ENCODE peak calls at places on chromosome 4, in seven cellular contexts. One of them, this sample, is unnamed.
A peak's percentile ranks its signal among the peaks of the same experiment; 100 is the strongest.

GRCh38 chr4:11587797-11588196 is 159.1 kb upstream of the HS3ST1 start:
- DNase-seq in activated T-helper 1 cell treated with Interleukin-2 at 50 U/mL for 16 hours: no peak
- DNase-seq in foreskin fibroblast: no peak
- DNase-seq in transverse colon: no peak
- DNase-seq in KG1: no peak
- DNase-seq in EL: no peak
- DNase-seq in mucosa of descending colon: no peak
- DNase-seq in this sample: no peak

GRCh38 chr4:158644341-158644740 is 27.3 kb downstream of the C4orf46 start:
- DNase-seq in activated T-helper 1 cell treated with Interleukin-2 at 50 U/mL for 16 hours: no peak
- DNase-seq in foreskin fibroblast: no peak
- DNase-seq in transverse colon: no peak
- DNase-seq in KG1: no peak
- DNase-seq in EL: no peak
- DNase-seq in mucosa of descending colon: no peak
- DNase-seq in this sample: no peak

GRCh38 chr4:84870398-84871163 is 95.9 kb downstream of the WDFY3 start:
- DNase-seq in activated T-helper 1 cell treated with Interleukin-2 at 50 U/mL for 16 hours: no peak
- DNase-seq in foreskin fibroblast: peak; percentile 66
- DNase-seq in transverse colon: no peak
- DNase-seq in KG1: no peak
- DNase-seq in EL: peak; percentile 86
- DNase-seq in mucosa of descending colon: no peak
- DNase-seq in this sample: no peak

GRCh38 chr4:61200991-61201526 is 933 bp downstream of the ADGRL3 start:
- DNase-seq in activated T-helper 1 cell treated with Interleukin-2 at 50 U/mL for 16 hours: no peak
- DNase-seq in foreskin fibroblast: peak; percentile 50
- DNase-seq in transverse colon: no peak
- DNase-seq in KG1: no peak
- DNase-seq in EL: peak; percentile 17
- DNase-seq in mucosa of descending colon: peak; percentile 5
- DNase-seq in this sample: no peak

GRCh38 chr4:74158561-74159396 is 861 bp downstream of the MTHFD2L start:
- DNase-seq in activated T-helper 1 cell treated with Interleukin-2 at 50 U/mL for 16 hours: no peak
- DNase-seq in foreskin fibroblast: peak; percentile 61
- DNase-seq in transverse colon: no peak
- DNase-seq in KG1: peak; percentile 53
- DNase-seq in EL: peak; percentile 8
- DNase-seq in mucosa of descending colon: no peak
- DNase-seq in this sample: no peak

GRCh38 chr4:55561884-55562283 is 15.2 kb upstream of the CLOCK start:
- DNase-seq in activated T-helper 1 cell treated with Interleukin-2 at 50 U/mL for 16 hours: no peak
- DNase-seq in foreskin fibroblast: no peak
- DNase-seq in transverse colon: no peak
- DNase-seq in KG1: no peak
- DNase-seq in EL: no peak
- DNase-seq in mucosa of descending colon: no peak
- DNase-seq in this sample: peak; percentile 19

GRCh38 chr4:7470111-7470510 is 35.4 kb upstream of the PSAPL1 start:
- DNase-seq in activated T-helper 1 cell treated with Interleukin-2 at 50 U/mL for 16 hours: no peak
- DNase-seq in foreskin fibroblast: no peak
- DNase-seq in transverse colon: no peak
- DNase-seq in KG1: no peak
- DNase-seq in EL: no peak
- DNase-seq in mucosa of descending colon: no peak
- DNase-seq in this sample: no peak

GRCh38 chr4:151673913-151674520 is 86.8 kb downstream of the GATB start:
- DNase-seq in activated T-helper 1 cell treated with Interleukin-2 at 50 U/mL for 16 hours: no peak
- DNase-seq in foreskin fibroblast: no peak
- DNase-seq in transverse colon: no peak
- DNase-seq in KG1: no peak
- DNase-seq in EL: no peak
- DNase-seq in mucosa of descending colon: no peak
- DNase-seq in this sample: no peak

GRCh38 chr4:163494360-163495241 is at the start of gene TMA16:
- DNase-seq in activated T-helper 1 cell treated with Interleukin-2 at 50 U/mL for 16 hours: peak; percentile 59
- DNase-seq in foreskin fibroblast: peak; percentile 96
- DNase-seq in transverse colon: peak; percentile 88
- DNase-seq in KG1: peak; percentile 43
- DNase-seq in EL: peak; percentile 94
- DNase-seq in mucosa of descending colon: peak; percentile 86
- DNase-seq in this sample: peak; percentile 68